ENCODE peak calls at places on chromosomes 4 and X, in six cellular contexts. O, S, K, J, F and U are unnamed samples.

GRCh38 chrX:16462912-16463311 is 187.0 kb upstream of the S100G start:
- DNase-seq in O (no peak), S (no peak), K (no peak), J (no peak), F (no peak), U (no peak)

GRCh38 chrX:96002401-96002800 is 682.2 kb upstream of the DIAPH2 start:
- DNase-seq in O (no peak), S (no peak), K (no peak), J (no peak), F (no peak), U (no peak)

GRCh38 chrX:25049347-25049746 is 33.6 kb upstream of the ARX start:
- DNase-seq in O (no peak), S (no peak), K (no peak), J (no peak), F (no peak), U (no peak)

GRCh38 chrX:3576886-3577516 is 136.4 kb downstream of the PRKX start:
- DNase-seq in O (no peak), S (no peak), K (no peak), J (no peak), F (no peak), U (no peak)

GRCh38 chrX:97039363-97040029 is 155.8 kb downstream of the RPA4 start:
- DNase-seq in O (no peak), S (no peak), K (no peak), J (no peak), F (no peak), U (no peak)

GRCh38 chrX:78063687-78064086 is 40.4 kb upstream of the PGK1 start:
- DNase-seq in O (no peak), S (no peak), K (no peak), J (no peak), F (no peak), U (no peak)

GRCh38 chr4:143391261-143391660 is 54.6 kb downstream of the GAB1 start:
- DNase-seq in O (no peak), S (no peak), K (no peak), J (no peak), F (no peak), U (no peak)

GRCh38 chr4:53313510-53313909 is 52.4 kb downstream of the SCFD2 start:
- DNase-seq in O (no peak), S (peak), K (no peak), J (peak), F (no peak), U (no peak)

GRCh38 chr4:175716956-175717355 is 95.1 kb downstream of the GPM6A start:
- DNase-seq in O (no peak), S (no peak), K (no peak), J (no peak), F (no peak), U (no peak)

GRCh38 chrX:33045245-33045644 is 166.1 kb downstream of the DMD start:
- DNase-seq in O (no peak), S (no peak), K (no peak), J (no peak), F (no peak), U (no peak)

GRCh38 chr4:76571274-76571673 is 136.2 kb downstream of the SHROOM3 start:
- DNase-seq in O (no peak), S (no peak), K (no peak), J (no peak), F (no peak), U (no peak)

GRCh38 chr4:82791179-82791578 is 7.4 kb downstream of the SCD5 start:
- DNase-seq in O (no peak), S (no peak), K (no peak), J (peak), F (no peak), U (no peak)

GRCh38 chr4:89939464-89939863 is 44.8 kb downstream of the MMRN1 start:
- DNase-seq in O (no peak), S (no peak), K (no peak), J (no peak), F (no peak), U (no peak)

GRCh38 chr4:117311215-117311614 is 225.8 kb upstream of the TRAM1L1 start:
- DNase-seq in O (no peak), S (no peak), K (no peak), J (no peak), F (no peak), U (no peak)

GRCh38 chr4:130077275-130077674 is 981.3 kb downstream of the C4orf33 start:
- DNase-seq in O (no peak), S (no peak), K (no peak), J (no peak), F (no peak), U (no peak)

GRCh38 chrX:10028283-10029104 is 61.3 kb downstream of the CLDN34 start:
- DNase-seq in O (no peak), S (no peak), K (no peak), J (no peak), F (no peak), U (no peak)

GRCh38 chr4:156933633-156934258 is 37.9 kb downstream of the PDGFC start:
- DNase-seq in O (no peak), S (no peak), K (no peak), J (no peak), F (no peak), U (no peak)

GRCh38 chr4:157992038-157992706 is 180.7 kb downstream of the GASK1B start:
- DNase-seq in O (no peak), S (peak), K (peak), J (no peak), F (no peak), U (peak)

GRCh38 chrX:44876076-44876475 is 3.1 kb downstream of the KDM6A start:
- DNase-seq in O (no peak), S (no peak), K (no peak), J (no peak), F (no peak), U (no peak)

GRCh38 chr4:110085131-110085530 is 113.3 kb downstream of the ELOVL6 start:
- DNase-seq in O (no peak), S (peak), K (no peak), J (no peak), F (no peak), U (no peak)

GRCh38 chrX:150573702-150574101 is 5.3 kb downstream of the MTM1 start:
- DNase-seq in O (no peak), S (no peak), K (no peak), J (no peak), F (no peak), U (no peak)

GRCh38 chr4:70152088-70152487 is 1.9 kb upstream of the PRR27 start:
- DNase-seq in O (no peak), S (no peak), K (no peak), J (no peak), F (no peak), U (no peak)

GRCh38 chrX:150899191-150899757 is 806 bp upstream of the CD99L2 start:
- DNase-seq in O (no peak), S (peak), K (no peak), J (peak), F (peak), U (peak)

GRCh38 chrX:77427586-77427985 is 19.6 kb upstream of the FGF16 start:
- DNase-seq in O (no peak), S (no peak), K (no peak), J (no peak), F (no peak), U (no peak)

GRCh38 chrX:39886282-39886681 is 211.5 kb downstream of the BCOR start:
- DNase-seq in O (no peak), S (no peak), K (no peak), J (no peak), F (no peak), U (no peak)
- TF ChIP-seq CTCF in O (no peak), S (no peak), K (no peak), J (no peak), F (no peak), U (no peak)

GRCh38 chr4:31793907-31794306 is 1073.7 kb downstream of the PCDH7 start:
- DNase-seq in O (no peak), S (no peak), K (no peak), J (no peak), F (no peak), U (no peak)
- TF ChIP-seq CTCF in O (no peak), S (peak), K (peak), J (peak), F (peak), U (peak)

GRCh38 chr4:22410645-22411247 is 105.1 kb downstream of the ADGRA3 start:
- DNase-seq in O (no peak), S (no peak), K (no peak), J (no peak), F (no peak), U (no peak)
- TF ChIP-seq CTCF in O (no peak), S (peak), K (peak), J (peak), F (peak), U (peak)

DNA sequence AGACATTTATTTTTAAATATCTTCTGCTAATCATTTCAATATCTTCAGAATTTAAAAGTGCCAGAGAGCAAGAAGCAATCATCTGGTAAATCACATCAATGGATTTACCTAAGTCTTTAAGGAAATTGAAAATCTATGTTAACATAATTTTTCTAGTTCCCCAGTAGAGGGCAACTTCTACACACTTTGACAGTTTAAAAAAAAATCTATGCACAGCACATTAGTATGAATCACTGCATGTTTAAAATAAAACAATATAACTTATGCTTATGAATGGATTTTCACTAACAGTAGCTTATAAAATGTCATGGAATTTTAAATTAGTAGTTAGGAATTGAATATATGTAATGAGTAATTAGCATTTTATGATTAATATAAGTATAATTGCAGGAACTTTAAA is 126.5 kb downstream of the REELD1 start:
- DNase-seq in O (no peak), S (no peak), K (no peak), J (no peak), F (no peak), U (no peak)
- TF ChIP-seq CTCF in O (no peak), S (peak), K (peak), J (peak), F (no peak), U (peak)

GRCh38 chrX:101803451-101803850 is 128.4 kb downstream of the ZMAT1 start:
- DNase-seq in O (no peak), S (no peak), K (no peak), J (peak), F (no peak), U (no peak)
- TF ChIP-seq CTCF in O (peak), S (peak), K (peak), J (peak), F (no peak), U (peak)

GRCh38 chr4:57068237-57068981 is 41.8 kb downstream of the IGFBP7 start:
- DNase-seq in O (no peak), S (no peak), K (no peak), J (no peak), F (no peak), U (no peak)

GRCh38 chr4:57063518-57063917 is 46.7 kb downstream of the IGFBP7 start:
- DNase-seq in O (no peak), S (no peak), K (no peak), J (no peak), F (no peak), U (no peak)

GRCh38 chr4:57064120-57064519 is 46.1 kb downstream of the IGFBP7 start:
- DNase-seq in O (no peak), S (no peak), K (no peak), J (no peak), F (no peak), U (no peak)

GRCh38 chr4:57064811-57065711 is 45.1 kb downstream of the IGFBP7 start:
- DNase-seq in O (no peak), S (no peak), K (no peak), J (no peak), F (no peak), U (no peak)

GRCh38 chr4:57065730-57066482 is 44.3 kb downstream of the IGFBP7 start:
- DNase-seq in O (no peak), S (no peak), K (no peak), J (no peak), F (no peak), U (no peak)
- TF ChIP-seq CTCF in O (no peak), S (no peak), K (no peak), J (no peak), F (no peak), U (no peak)

DNA sequence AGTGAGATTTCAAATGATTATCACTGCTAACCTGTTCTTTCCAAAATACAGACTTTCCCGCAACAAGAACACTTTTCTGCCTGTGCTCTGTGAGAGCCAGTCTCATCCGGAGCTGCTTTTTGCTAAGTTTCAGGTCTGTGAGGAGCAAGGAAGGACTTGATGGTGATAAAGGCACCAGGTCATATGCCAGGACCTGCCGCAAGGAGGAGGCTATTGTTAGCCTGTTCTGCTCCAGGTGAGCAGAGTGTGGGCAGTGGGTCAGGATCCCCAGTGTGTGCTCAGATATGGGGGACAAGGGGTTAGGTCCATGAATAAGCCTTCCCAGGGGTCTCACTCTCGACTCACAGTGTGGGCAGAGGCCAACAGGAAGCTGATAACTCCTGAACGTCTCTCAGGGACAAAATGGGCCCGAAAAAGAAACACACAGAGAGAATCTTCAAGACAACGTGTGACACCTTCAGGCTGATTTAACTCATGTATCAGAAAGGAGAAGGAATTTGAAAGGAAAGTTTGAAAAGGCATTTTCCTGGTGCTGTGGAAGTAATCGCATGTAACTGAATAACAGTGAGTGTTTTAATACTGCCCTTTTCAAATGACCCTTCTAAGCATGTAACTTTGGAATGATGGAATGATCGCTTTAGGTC is 57.7 kb upstream of the PDLIM3 start:
- DNase-seq in O (no peak), S (no peak), K (no peak), J (no peak), F (no peak), U (no peak)
- TF ChIP-seq CTCF in O (no peak), S (no peak), K (no peak), J (peak), F (no peak), U (no peak)